ENCODE peak calls at places on chromosomes 16 and 17, in nine cellular contexts. L is CD4-positive, alpha-beta T cell; G is GM13977; E is AG04450; O is foreskin fibroblast; A is BJ; X is neural progenitor cell; W is mesothelial cell of epicardium; F is AG04449. D is an unnamed sample.

GRCh38 chr17:48555183-48555615 is 10.3 kb upstream of the HOXB2 start:
- DNase-seq in G (peak), E (peak), O (peak), X (no peak), F (peak), W (no peak), L (no peak), A (no peak), D (peak)

GRCh38 chr17:57982452-57983170 is 5.4 kb downstream of the VEZF1 start:
- DNase-seq in F (no peak), L (no peak), A (no peak), G (no peak), X (no peak), O (no peak), W (no peak), E (no peak), D (no peak)

GRCh38 chr16:85149776-85150175 is 37.5 kb upstream of the CIBAR2 start:
- DNase-seq in L (no peak), G (no peak), E (no peak), W (no peak), X (no peak), A (no peak), O (no peak), F (no peak), D (no peak)

GRCh38 chr17:65553009-65553645 is 8.3 kb downstream of the AXIN2 start:
- DNase-seq in F (peak), A (peak), O (peak), X (no peak), W (no peak), G (no peak), L (no peak), E (peak), D (no peak)

GRCh38 chr16:56425439-56425832 is at the start of gene AMFR:
- DNase-seq in L (peak), W (peak), A (peak), F (no peak), E (peak), X (peak), O (peak), G (peak), D (no peak)

GRCh38 chr17:71184716-71185115 is 936.1 kb upstream of the SOX9 start:
- DNase-seq in E (no peak), G (no peak), O (peak), X (no peak), W (no peak), F (no peak), L (no peak), A (no peak), D (no peak)

GRCh38 chr17:36183811-36184765 is 7.7 kb upstream of the TBC1D3B start:
- DNase-seq in W (no peak), O (no peak), X (no peak), F (no peak), G (no peak), A (no peak), E (no peak), L (no peak), D (no peak)

GRCh38 chr17:43360376-43360738 is 38.4 kb upstream of the ARL4D start:
- DNase-seq in L (peak), W (no peak), O (peak), G (peak), F (no peak), X (no peak), E (no peak), A (no peak), D (no peak)

GRCh38 chr16:71350821-71351557 is 7.5 kb upstream of the CALB2 start:
- DNase-seq in A (no peak), W (no peak), G (no peak), O (no peak), E (no peak), F (no peak), X (no peak), L (no peak), D (no peak)

GRCh38 chr17:74296548-74296936 is 22.5 kb downstream of the DNAI2 start:
- DNase-seq in E (no peak), A (no peak), L (no peak), X (peak), F (no peak), W (no peak), O (peak), G (no peak), D (no peak)

GRCh38 chr17:77459018-77459755 is 318.4 kb downstream of the SEC14L1 start:
- DNase-seq in A (no peak), G (no peak), L (no peak), W (no peak), O (no peak), E (no peak), X (no peak), F (no peak), D (no peak)

GRCh38 chr16:77213542-77214108 is 14.4 kb downstream of the SYCE1L start:
- DNase-seq in F (peak), X (no peak), O (peak), L (no peak), G (no peak), E (peak), A (peak), W (no peak), D (peak)

GRCh38 chr17:75110307-75110937 is 653 bp downstream of the ARMC7 start:
- DNase-seq in L (no peak), W (no peak), F (no peak), X (peak), A (no peak), E (no peak), O (peak), G (no peak), D (no peak)

GRCh38 chr17:65545708-65546523 is 15.5 kb downstream of the AXIN2 start:
- DNase-seq in F (no peak), X (peak), W (no peak), E (no peak), A (no peak), O (no peak), G (no peak), L (no peak), D (no peak)

GRCh38 chr17:68455756-68456528 is 1.4 kb downstream of the WIPI1 start:
- DNase-seq in E (no peak), L (no peak), G (no peak), W (no peak), X (no peak), O (peak), A (peak), F (peak), D (no peak)

GRCh38 chr16:48321307-48322036 is 63.7 kb downstream of the SIAH1 start:
- DNase-seq in L (no peak), W (no peak), E (no peak), O (peak), A (no peak), X (no peak), F (no peak), G (no peak), D (no peak)

GRCh38 chr17:77382966-77383612 is 242.3 kb downstream of the SEC14L1 start:
- DNase-seq in E (peak), G (no peak), W (no peak), O (peak), F (no peak), A (no peak), X (no peak), L (no peak), D (no peak)

GRCh38 chr17:43721537-43722268 is 36.9 kb downstream of the SOST start:
- DNase-seq in X (no peak), W (no peak), O (peak), A (no peak), L (no peak), E (no peak), G (no peak), F (no peak), D (no peak)

GRCh38 chr17:62996221-62996620 is 30.2 kb downstream of the TANC2 start:
- DNase-seq in E (no peak), L (no peak), X (no peak), O (no peak), G (no peak), A (no peak), F (no peak), W (no peak), D (no peak)

GRCh38 chr16:9966569-9967157 is 215.6 kb downstream of the GRIN2A start:
- DNase-seq in L (no peak), A (no peak), X (no peak), E (no peak), G (peak), W (no peak), F (no peak), O (peak), D (peak)

GRCh38 chr17:82012482-82013295 is 10.0 kb downstream of the CENPX start:
- DNase-seq in G (no peak), F (no peak), X (no peak), O (peak), A (no peak), E (no peak), L (no peak), W (no peak), D (no peak)

GRCh38 chr17:5027299-5027698 is 7.9 kb downstream of the SLC52A1 start:
- DNase-seq in A (no peak), E (no peak), G (no peak), F (no peak), W (no peak), O (no peak), L (no peak), X (no peak), D (no peak)

GRCh38 chr17:5031365-5032082 is 3.7 kb downstream of the SLC52A1 start:
- DNase-seq in F (no peak), X (peak), G (peak), O (peak), A (no peak), E (peak), W (peak), L (peak), D (no peak)

GRCh38 chr17:5023588-5024147 is 11.6 kb downstream of the SLC52A1 start:
- DNase-seq in W (no peak), G (no peak), A (no peak), L (no peak), X (no peak), F (no peak), O (no peak), E (no peak), D (no peak)

GRCh38 chr17:5024604-5025003 is 10.6 kb downstream of the SLC52A1 start:
- DNase-seq in F (no peak), G (no peak), E (no peak), L (no peak), O (no peak), A (no peak), W (no peak), X (no peak), D (no peak)

DNA sequence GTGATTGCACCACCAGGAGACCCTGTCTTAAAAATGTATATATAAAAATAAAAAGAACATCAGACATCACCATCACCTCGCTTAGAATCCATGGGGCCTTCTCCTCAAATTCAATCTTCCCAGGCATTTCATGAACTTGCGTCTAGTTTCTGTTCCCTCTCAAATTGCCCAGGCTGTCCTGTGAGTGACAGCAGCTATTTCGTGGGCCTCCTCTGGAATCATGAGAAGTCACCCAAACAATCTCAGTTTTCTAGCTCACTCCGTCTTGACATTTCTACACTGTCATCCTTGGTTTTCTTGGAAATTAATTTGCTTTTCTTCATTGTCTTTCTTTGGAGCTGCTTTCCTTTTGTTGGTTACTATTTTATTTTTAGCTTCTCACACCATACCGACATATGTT is 7.3 kb downstream of the SLC52A1 start:
- DNase-seq in X (no peak), L (no peak), O (no peak), E (no peak), G (no peak), F (no peak), A (no peak), W (no peak), D (no peak)
- TF ChIP-seq CTCF in X (no peak), L (no peak), O (no peak), E (no peak), G (no peak), F (no peak), A (no peak), W (no peak), D (no peak)

GRCh38 chr17:33730131-33730530 is 437.0 kb upstream of the ASIC2 start:
- DNase-seq in O (no peak), W (no peak), E (no peak), G (no peak), F (no peak), L (no peak), X (no peak), A (no peak), D (no peak)

DNA sequence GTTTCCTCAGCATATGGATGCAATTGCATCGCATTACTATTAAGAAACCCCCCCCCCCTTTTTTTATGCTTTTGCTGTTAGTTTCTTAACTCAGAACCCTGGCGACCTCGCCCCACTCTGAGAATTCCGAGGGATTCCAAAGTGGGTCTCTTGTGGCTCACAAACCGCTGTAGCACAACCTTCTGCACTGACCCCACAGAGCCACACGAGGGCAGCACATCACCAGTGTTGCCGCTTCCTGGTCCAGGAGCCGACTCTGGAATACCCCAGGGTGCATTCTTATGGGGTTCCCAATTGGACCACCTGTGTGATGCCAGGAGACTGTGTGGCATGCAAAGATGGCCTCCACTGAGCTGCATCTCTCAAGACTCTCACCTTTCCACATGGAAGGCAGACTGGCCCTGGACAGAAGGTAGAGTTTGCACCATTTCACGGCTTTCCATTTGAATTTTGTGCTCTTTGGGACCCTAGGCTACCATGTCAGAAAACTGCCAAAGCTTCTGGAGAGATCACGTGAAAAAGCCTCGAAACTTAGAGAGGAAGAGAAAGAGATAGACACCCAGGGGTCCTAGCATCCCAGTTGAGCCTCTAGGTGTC is 432.7 kb upstream of the ASIC2 start:
- DNase-seq in G (peak), W (no peak), O (peak), A (no peak), L (no peak), X (peak), F (no peak), E (no peak), D (no peak)
- TF ChIP-seq CTCF in G (peak), W (peak), O (peak), A (peak), L (no peak), X (peak), F (peak), E (peak), D (peak)

DNA sequence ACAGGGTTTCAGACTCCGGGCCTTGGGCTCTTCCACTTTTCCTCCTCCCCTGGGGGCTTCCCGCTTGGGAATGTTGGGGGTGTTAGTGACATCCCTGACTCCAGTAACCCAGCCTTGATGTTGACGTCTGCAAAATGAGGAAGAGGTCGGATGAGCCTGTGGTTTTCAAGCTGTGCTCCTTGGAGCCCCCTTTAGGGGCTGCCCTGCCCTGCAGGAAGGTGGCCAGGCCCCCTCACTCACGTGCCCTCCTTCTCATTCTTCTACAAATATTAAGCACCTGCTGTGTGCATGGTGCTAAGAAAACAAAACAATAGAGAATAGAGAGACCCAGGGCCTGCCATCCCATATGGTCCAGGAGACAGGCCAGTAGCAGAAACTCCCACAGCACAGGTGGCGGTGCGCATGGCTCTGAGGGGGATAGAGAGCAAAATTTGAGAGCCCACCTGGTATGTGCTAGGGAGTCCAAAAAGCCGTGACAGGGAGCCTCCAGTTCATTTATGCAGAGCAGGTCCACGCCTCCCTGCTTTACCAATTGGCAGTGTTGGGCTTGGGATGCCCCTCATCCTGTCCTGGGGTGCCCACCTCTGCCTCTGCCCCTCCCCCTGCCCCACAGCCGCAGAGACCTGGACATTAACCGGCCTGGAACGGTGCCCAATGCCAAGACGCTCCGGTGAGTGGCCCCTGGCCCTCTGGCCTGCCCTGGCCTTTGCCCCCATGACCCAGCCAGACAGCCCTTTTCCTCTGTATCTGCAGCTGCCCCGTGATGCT is 7.4 kb downstream of the NDRG4 start:
- DNase-seq in W (no peak), E (no peak), X (no peak), F (no peak), O (no peak), L (no peak), A (no peak), G (no peak), D (no peak)
- TF ChIP-seq CTCF in W (no peak), E (no peak), X (no peak), F (no peak), O (no peak), L (no peak), A (no peak), G (no peak), D (no peak)

DNA sequence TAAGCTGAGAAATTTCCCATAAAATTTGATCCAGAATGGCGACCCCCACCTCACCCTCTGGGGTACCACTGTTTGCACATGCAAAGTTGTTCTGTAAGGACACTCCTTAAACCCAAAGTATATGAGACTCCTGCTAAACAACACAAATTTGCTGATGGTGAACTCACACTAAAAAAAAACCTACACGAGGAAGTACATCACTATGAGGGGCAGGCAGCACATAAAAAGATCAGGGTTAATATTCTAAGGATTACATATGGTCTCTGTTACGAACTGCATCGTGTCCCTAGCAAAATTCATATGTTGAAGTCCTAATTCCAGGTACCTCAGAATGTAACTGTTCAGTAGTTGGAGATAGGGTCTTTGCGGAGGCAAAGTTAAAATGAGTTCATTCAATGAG is 60.3 kb downstream of the LYRM1 start:
- DNase-seq in E (no peak), W (no peak), L (no peak), G (no peak), X (no peak), F (no peak), O (no peak), A (no peak), D (no peak)
- TF ChIP-seq CTCF in E (no peak), W (no peak), L (no peak), G (no peak), X (no peak), F (no peak), O (no peak), A (no peak), D (no peak)